ENCODE peak calls at places on chromosomes 7 and 10, in four cellular contexts. M is H1, S is HepG2, H is K562. U is an unnamed sample.

GRCh38 chr10:70132098-70133029 is at the start of gene AIFM2:
- DNase-seq in M (no peak), H (peak; percentile 88), S (peak; percentile 80), U (peak; percentile 38)

GRCh38 chr7:90446137-90446899 is 23.1 kb upstream of the PTTG1IP2 start:
- DNase-seq in M (no peak), H (no peak), S (no peak), U (no peak)

GRCh38 chr10:5446390-5446926 is 34.1 kb downstream of the NET1 start:
- DNase-seq in H (peak; percentile 97), S (peak; percentile 89), M (peak; percentile 87), U (peak; percentile 95)

GRCh38 chr10:102644066-102644645 is at the start of gene TRIM8:
- DNase-seq in S (peak; percentile 55), M (no peak), H (peak; percentile 49), U (peak; percentile 41)

GRCh38 chr7:43201912-43202311 is 89.5 kb downstream of the HECW1 start:
- DNase-seq in M (no peak), H (no peak), S (no peak), U (no peak)

GRCh38 chr7:128735433-128735832 is 3.7 kb upstream of the CALU start:
- DNase-seq in S (no peak), H (no peak), M (no peak), U (no peak)

GRCh38 chr10:5643356-5643755 is 23.0 kb downstream of the ASB13 start:
- DNase-seq in H (no peak), M (no peak), S (no peak), U (no peak)

GRCh38 chr7:111405621-111406020 is 156.7 kb downstream of the IMMP2L start:
- DNase-seq in H (no peak), M (no peak), S (no peak), U (no peak)

GRCh38 chr10:94314913-94315545 is 47.7 kb downstream of the NOC3L start:
- DNase-seq in H (no peak), M (no peak), S (peak; percentile 65), U (no peak)

GRCh38 chr7:139680676-139681462 is 96.9 kb downstream of the HIPK2 start:
- DNase-seq in H (peak; percentile 88), M (no peak), S (no peak), U (peak; percentile 91)

GRCh38 chr7:98855610-98856009 is 14.2 kb downstream of the TMEM130 start:
- DNase-seq in S (no peak), H (no peak), M (no peak), U (no peak)

GRCh38 chr10:112832361-112832878 is 117.6 kb upstream of the TCF7L2 start:
- DNase-seq in H (no peak), M (peak; percentile 73), S (no peak), U (no peak)

GRCh38 chr7:73679709-73680108 is 3.5 kb downstream of the DNAJC30 start:
- DNase-seq in H (no peak), M (no peak), S (no peak), U (no peak)
- H3K79me2 ChIP-seq in H (peaks cover 60% of the 10 kb centered on the region), M (peaks cover 48% of the 10 kb centered on the region), S (peaks cover 39% of the 10 kb centered on the region), U (peaks cover 42% of the 10 kb centered on the region)

DNA sequence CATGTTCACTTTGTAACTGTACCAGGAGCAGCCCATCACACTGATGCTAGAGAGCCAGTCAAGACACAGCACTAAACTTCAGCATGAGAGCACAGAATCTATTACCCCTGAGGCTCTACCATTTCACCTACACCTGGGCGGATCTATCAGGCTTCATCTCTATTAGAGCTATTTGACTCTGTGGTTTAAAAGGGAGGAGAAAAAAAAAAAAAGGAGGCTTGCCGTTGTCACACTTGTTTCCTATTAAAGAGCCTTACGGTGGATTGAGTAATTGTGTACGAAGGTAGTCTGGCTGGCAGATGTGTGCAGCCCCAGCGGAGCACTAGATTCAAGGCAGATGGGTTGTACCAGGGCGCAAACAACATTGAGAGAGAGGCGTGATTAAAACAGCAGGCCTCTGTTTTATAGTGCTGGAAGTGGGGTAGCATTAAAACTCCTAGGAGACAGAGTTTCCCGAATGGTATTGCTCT is 298.0 kb upstream of the SEMA3A start:
- DNase-seq in H (no peak), M (no peak), S (no peak), U (no peak)
- H3K4me3 ChIP-seq in H (no peak overlapping the region), M (no peak overlapping the region), S (no peak overlapping the region), U (no peak overlapping the region)

GRCh38 chr7:148234715-148235114 is 355.9 kb upstream of the C7orf33 start:
- DNase-seq in S (no peak), H (no peak), M (no peak), U (no peak)

GRCh38 chr7:148242271-148242801 is 348.2 kb upstream of the C7orf33 start:
- DNase-seq in H (peak; percentile 73), M (peak; percentile 19), S (peak; percentile 30), U (no peak)

GRCh38 chr7:148238926-148239325 is 351.6 kb upstream of the C7orf33 start:
- DNase-seq in S (no peak), H (no peak), M (no peak), U (no peak)
- TF ChIP-seq JUN in S (no peak), H (no peak), M (no peak), U (no peak)

GRCh38 chr7:51307811-51308737 is 8.5 kb downstream of the COBL start:
- DNase-seq in M (no peak), H (no peak), S (no peak), U (no peak)

GRCh38 chr7:51306761-51307160 is 9.8 kb downstream of the COBL start:
- DNase-seq in M (no peak), H (no peak), S (no peak), U (no peak)

GRCh38 chr7:51301806-51302205 is 14.8 kb downstream of the COBL start:
- DNase-seq in S (no peak), M (no peak), H (no peak), U (no peak)

GRCh38 chr7:51303142-51303525 is 13.5 kb downstream of the COBL start:
- DNase-seq in M (no peak), H (no peak), S (no peak), U (no peak)

DNA sequence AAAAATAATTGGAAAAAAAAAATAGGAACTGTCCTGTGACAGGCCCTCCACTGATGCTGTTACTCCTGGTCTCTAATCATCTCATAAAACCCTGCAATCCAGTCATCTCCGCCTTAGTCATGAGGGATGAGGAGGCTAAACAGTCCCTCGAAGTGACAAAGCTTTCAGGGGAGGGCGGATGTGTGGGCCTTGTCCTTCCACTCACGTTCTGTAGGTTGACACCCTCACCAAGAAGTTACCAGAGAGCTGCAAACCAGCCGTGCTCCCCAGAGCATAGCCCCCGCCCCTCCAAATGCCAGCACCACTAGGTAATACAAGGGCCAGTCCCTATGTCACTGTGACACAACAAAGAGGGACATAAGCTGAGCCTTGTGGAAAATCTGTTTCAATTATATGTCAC is 11.9 kb downstream of the COBL start:
- DNase-seq in H (no peak), S (no peak), M (no peak), U (no peak)
- H3K79me2 ChIP-seq in H (no peaks in the 10 kb centered on the region), S (peaks cover 43% of the 10 kb centered on the region), M (peaks cover 91% of the 10 kb centered on the region), U (no peaks in the 10 kb centered on the region)

DNA sequence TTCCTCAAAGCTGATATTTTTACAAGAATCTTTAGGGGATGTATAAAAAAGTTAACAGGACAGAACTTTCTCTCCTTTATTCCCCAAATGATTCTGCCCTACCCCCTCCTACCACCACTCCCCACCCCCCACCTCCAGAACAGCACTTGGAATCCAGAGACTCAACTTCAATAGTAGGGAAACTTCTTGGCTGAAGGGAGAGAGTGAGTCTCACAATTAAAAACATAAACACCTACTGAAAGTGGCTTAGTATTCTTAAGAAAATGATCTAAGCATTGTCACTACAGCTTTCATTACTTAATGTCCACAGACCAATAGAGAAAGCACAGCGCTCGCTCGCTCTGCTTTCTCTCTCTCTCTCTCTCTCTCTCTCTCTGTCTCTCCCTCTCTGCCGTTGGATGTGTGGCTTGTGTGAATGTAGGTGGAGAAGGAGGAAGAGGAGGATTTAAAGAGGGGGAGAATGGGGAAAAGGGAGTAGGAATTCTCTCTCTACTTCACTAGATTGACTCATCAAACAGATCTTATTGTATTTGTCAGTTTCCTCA is 1.5 kb upstream of the SEMA3A start:
- DNase-seq in H (no peak), S (no peak), M (no peak), U (no peak)
- H3K4me3 ChIP-seq in H (no peak overlapping the region), S (no peak overlapping the region), M (peak overlapping the region; percentile 14), U (no peak overlapping the region)

DNA sequence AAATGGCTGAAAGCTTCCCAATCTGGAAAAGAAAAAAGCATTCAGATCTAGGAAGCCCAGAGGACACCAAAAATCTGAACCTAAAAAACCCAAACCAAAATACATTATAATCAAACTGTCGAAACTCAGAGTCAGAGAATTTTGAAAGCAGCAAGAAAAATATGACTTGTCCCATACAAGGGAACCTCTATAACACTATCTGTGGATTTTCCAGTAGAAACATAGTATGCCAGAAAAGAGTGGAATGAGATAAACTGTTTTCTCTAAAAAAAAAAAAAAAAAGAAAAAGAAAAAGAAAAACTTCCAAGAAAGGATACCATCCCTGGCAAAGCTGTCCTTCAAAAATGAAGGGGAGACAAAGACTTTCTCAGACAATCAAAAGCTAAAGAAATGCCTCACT is 179.0 kb downstream of the POM121L12 start:
- DNase-seq in M (no peak), S (no peak), H (no peak), U (no peak)
- TF ChIP-seq JUN in M (no peak), S (no peak), H (no peak), U (no peak)

DNA sequence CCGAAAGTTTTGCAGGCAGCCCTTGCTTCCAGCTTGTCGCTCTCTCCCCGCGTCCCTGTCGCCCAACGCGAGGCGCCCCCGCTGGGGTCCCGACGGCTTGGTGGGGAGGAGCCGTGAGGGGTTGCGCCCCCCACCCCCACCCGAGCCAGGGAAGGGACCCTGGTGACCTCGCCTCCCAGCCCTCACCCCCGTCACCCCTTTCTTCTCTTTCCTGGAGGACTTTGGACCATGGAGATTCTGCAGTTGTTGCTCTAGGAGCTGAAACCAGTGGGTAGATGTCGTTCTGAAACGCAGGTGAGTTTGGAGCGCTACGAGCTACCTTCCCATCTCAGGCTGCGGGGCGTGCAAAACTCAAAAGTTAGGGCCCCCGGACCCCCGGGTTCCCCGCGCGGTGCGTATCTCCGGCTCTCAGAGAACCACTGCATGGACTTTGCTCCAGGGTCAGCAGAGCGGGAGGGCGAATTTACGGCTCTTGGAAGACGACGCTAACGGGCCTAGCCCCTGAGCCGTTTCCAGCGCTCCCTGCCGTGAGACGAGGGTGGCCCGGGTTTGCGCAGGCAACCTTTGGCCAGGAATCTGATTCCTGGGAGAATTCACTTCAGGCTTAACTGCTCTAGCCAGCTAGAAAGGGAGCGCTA is 684 bp upstream of the ATXN7L1 start:
- DNase-seq in S (peak; percentile 60), M (peak; percentile 27), H (peak; percentile 32), U (peak; percentile 52)
- H3K79me2 ChIP-seq in S (peaks cover 55% of the 10 kb centered on the region), M (peaks cover 63% of the 10 kb centered on the region), H (peaks cover 4% of the 10 kb centered on the region), U (no peaks in the 10 kb centered on the region)

DNA sequence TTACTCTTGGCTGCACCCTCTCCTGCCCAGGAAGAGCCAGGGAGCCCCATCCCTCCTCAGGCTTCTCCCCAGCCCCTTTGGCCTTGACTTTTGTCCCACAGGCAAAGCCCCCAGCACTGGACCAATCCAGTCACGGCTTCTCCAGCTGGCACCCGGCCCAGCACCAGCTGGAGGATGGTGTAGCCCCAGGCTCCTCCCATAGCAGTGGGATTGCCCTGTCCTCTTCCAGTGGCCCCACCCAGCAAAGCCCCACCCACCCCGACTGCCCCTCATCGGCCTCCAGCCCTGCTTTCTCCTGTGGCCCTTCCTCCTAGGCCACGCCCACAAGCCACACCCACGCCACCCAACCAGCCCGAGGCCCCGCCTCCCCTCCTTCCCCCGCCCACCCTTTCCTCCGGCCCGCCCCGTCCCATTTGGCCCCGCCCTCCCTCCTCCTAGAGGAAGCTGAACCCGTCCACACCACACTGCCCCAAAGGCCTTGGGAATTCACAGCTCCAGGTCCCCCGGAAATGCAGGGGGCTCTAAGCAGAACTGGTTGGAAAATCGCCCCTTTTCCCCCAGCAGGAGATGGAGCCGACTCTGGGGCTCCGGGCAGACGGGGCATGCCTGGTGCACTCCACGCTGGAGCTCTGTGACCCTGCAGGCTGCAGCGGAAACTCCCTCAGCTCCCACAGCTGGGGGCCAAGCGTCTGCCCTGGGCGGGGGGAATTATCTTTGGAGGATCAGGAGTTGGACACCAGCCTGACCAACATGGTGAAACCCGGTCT is 25.2 kb downstream of the GET4 start:
- DNase-seq in S (peak; percentile 85), H (peak; percentile 99), M (peak; percentile 89), U (peak; percentile 55)
- H3K4me3 ChIP-seq in S (no peak overlapping the region), H (peak overlapping the region; percentile 27), M (no peak overlapping the region), U (no peak overlapping the region)

GRCh38 chr10:24575462-24576002 is 148.2 kb downstream of the ARHGAP21 start:
- DNase-seq in S (no peak), H (no peak), M (no peak), U (no peak)
- TF ChIP-seq JUN in S (no peak), H (no peak), M (no peak), U (no peak)

U was measured in endothelial cell of umbilical vein.